ENCODE peak calls at places on chromosomes 2 and 18, in nine cellular contexts. C is activated naive CD4-positive, alpha-beta T cell; Q is amygdala; S is esophagus squamous epithelium; P is NCI-H1436; M is stimulated activated CD4-positive, alpha-beta T cell treated with anti-CD3 and anti-CD28 coated beads, Interleukin-2, amount 100 ng/mL, for 48 hours; Y is AG08395; T is skeletal muscle cell; A is GM04504. R is an unnamed sample.

GRCh38 chr2:106516864-106517263 is 29.7 kb downstream of the CD8B2 start:
- DNase-seq in S (no peak), Q (no peak), T (no peak), M (no peak), A (no peak), P (no peak), C (no peak), Y (no peak), R (no peak)

GRCh38 chr18:13220326-13220991 is 1.9 kb downstream of the LDLRAD4 start:
- DNase-seq in P (no peak), S (no peak), A (no peak), Q (no peak), Y (no peak), M (no peak), C (no peak), T (no peak), R (peak)

GRCh38 chr18:9221661-9222060 is 85.1 kb downstream of the ANKRD12 start:
- DNase-seq in S (no peak), C (no peak), Q (no peak), M (no peak), A (no peak), Y (no peak), P (no peak), T (no peak), R (no peak)

GRCh38 chr18:56678836-56679565 is 27.8 kb downstream of the WDR7 start:
- DNase-seq in P (no peak), M (no peak), S (no peak), A (no peak), C (no peak), Q (no peak), T (no peak), Y (no peak), R (no peak)

GRCh38 chr2:55620123-55620779 is 2.8 kb upstream of the PPP4R3B start:
- DNase-seq in C (no peak), S (no peak), Y (no peak), P (no peak), T (no peak), A (no peak), M (no peak), Q (no peak), R (peak)

GRCh38 chr2:51919395-51919794 is 887.5 kb upstream of the NRXN1 start:
- DNase-seq in A (peak), T (peak), C (no peak), M (no peak), Y (no peak), Q (no peak), S (no peak), P (no peak), R (no peak)

GRCh38 chr18:11946756-11947155 is 34.6 kb upstream of the IMPA2 start:
- DNase-seq in C (no peak), P (no peak), Q (no peak), S (no peak), M (no peak), A (no peak), T (no peak), Y (no peak), R (no peak)

GRCh38 chr18:22977847-22978701 is 44.9 kb downstream of the RBBP8 start:
- DNase-seq in C (no peak), P (no peak), S (no peak), Q (no peak), M (no peak), Y (peak), A (peak), T (peak), R (no peak)

GRCh38 chr2:32947076-32947483 is 327 bp downstream of the LTBP1 start:
- DNase-seq in Y (no peak), P (no peak), M (no peak), S (no peak), C (no peak), Q (no peak), A (no peak), T (no peak), R (no peak)

GRCh38 chr2:219644801-219645480 is 17.5 kb downstream of the SLC4A3 start:
- DNase-seq in Q (no peak), S (no peak), M (no peak), C (no peak), T (no peak), Y (no peak), A (no peak), P (no peak), R (peak)

GRCh38 chr18:61892683-61893303 is at the start of gene RNF152:
- DNase-seq in Q (no peak), C (peak), S (no peak), A (no peak), Y (peak), T (no peak), P (peak), M (peak), R (peak)

GRCh38 chr2:40256649-40257048 is 195.2 kb downstream of the SLC8A1 start:
- DNase-seq in C (no peak), Y (peak), P (peak), S (no peak), M (no peak), A (no peak), Q (no peak), T (no peak), R (peak)

GRCh38 chr18:77113361-77114069 is 19.1 kb downstream of the MBP start:
- DNase-seq in A (no peak), S (no peak), C (no peak), M (no peak), T (no peak), P (no peak), Y (no peak), Q (no peak), R (no peak)

GRCh38 chr18:22422909-22423548 is 5.3 kb upstream of the CTAGE1 start:
- DNase-seq in M (no peak), Q (no peak), S (no peak), C (no peak), T (no peak), A (peak), Y (peak), P (no peak), R (no peak)

GRCh38 chr2:99775585-99775984 is 285.8 kb upstream of the REV1 start:
- DNase-seq in A (peak), C (no peak), P (no peak), T (no peak), M (no peak), S (no peak), Q (no peak), Y (peak), R (no peak)

GRCh38 chr2:197108758-197109157 is 182.3 kb upstream of the PGAP1 start:
- DNase-seq in Q (no peak), M (no peak), T (peak), S (no peak), A (peak), C (no peak), Y (peak), P (no peak), R (no peak)

GRCh38 chr2:88307817-88308216 is 137.7 kb downstream of the THNSL2 start:
- DNase-seq in C (no peak), Y (peak), S (no peak), M (peak), Q (no peak), A (no peak), T (no peak), P (no peak), R (no peak)

GRCh38 chr2:176093889-176094232 is 1.3 kb downstream of the HOXD13 start:
- DNase-seq in Q (no peak), M (no peak), S (no peak), A (no peak), C (no peak), Y (no peak), P (no peak), T (no peak), R (no peak)

GRCh38 chr2:145060876-145061275 is 541.0 kb upstream of the ZEB2 start:
- DNase-seq in P (no peak), Q (no peak), S (no peak), C (no peak), Y (no peak), M (no peak), T (no peak), A (no peak), R (no peak)

GRCh38 chr2:230685165-230685560 is 27.5 kb upstream of the CAB39 start:
- DNase-seq in C (no peak), S (no peak), T (no peak), A (no peak), Q (no peak), M (no peak), P (no peak), Y (no peak), R (no peak)